ENCODE peak calls at places on chromosomes 12 and 14, in ten cellular contexts. K, Y, N, O, W, S, M, U, X and D are unnamed samples.

GRCh38 chr12:71626768-71627167 is 36.9 kb downstream of the ZFC3H1 start:
- DNase-seq in K (no peak), Y (no peak), N (no peak), O (no peak), W (peak; percentile 33), S (no peak), M (no peak), U (no peak), X (no peak), D (no peak)

GRCh38 chr14:26846388-26846787 is 248.6 kb upstream of the NOVA1 start:
- DNase-seq in K (no peak), Y (no peak), N (no peak), O (no peak), W (peak; percentile 16), S (no peak), M (no peak), U (no peak), X (no peak), D (no peak)

GRCh38 chr12:4779749-4780148 is 59.5 kb downstream of the GALNT8 start:
- DNase-seq in K (no peak), Y (no peak), N (no peak), O (no peak), W (no peak), S (no peak), M (no peak), U (no peak), X (peak; percentile 23), D (no peak)

GRCh38 chr14:95808371-95808770 is 68.3 kb upstream of the TUNAR start:
- DNase-seq in K (no peak), Y (peak; percentile 2), N (no peak), O (no peak), W (no peak), S (no peak), M (no peak), U (no peak), X (no peak), D (no peak)

GRCh38 chr12:71981149-71981548 is 42.5 kb downstream of the TPH2 start:
- DNase-seq in K (no peak), Y (no peak), N (no peak), O (no peak), W (no peak), S (peak; percentile 1), M (no peak), U (no peak), X (no peak), D (no peak)

GRCh38 chr12:124588018-124588634 is 20.7 kb upstream of the NCOR2 start:
- DNase-seq in K (no peak), Y (no peak), N (no peak), O (no peak), W (no peak), S (no peak), M (no peak), U (no peak), X (no peak), D (no peak)

GRCh38 chr12:57631566-57632368 is 1.2 kb downstream of the B4GALNT1 start:
- DNase-seq in K (no peak), Y (peak; percentile 69), N (no peak), O (no peak), W (no peak), S (no peak), M (peak; percentile 7), U (no peak), X (peak; percentile 45), D (no peak)

GRCh38 chr14:92670177-92670576 is 78.2 kb downstream of the LGMN start:
- DNase-seq in K (no peak), Y (no peak), N (no peak), O (peak; percentile 75), W (peak; percentile 56), S (peak; percentile 97), M (no peak), U (no peak), X (no peak), D (peak; percentile 63)

GRCh38 chr14:22123188-22123560 is 449.6 kb upstream of the OR4E1 start:
- DNase-seq in K (no peak), Y (no peak), N (no peak), O (no peak), W (no peak), S (no peak), M (no peak), U (no peak), X (no peak), D (no peak)

GRCh38 chr12:56601503-56601902 is 28.6 kb downstream of the BAZ2A start:
- DNase-seq in K (no peak), Y (no peak), N (no peak), O (no peak), W (no peak), S (no peak), M (peak; percentile 36), U (peak; percentile 10), X (no peak), D (peak; percentile 39)

GRCh38 chr14:94374749-94375148 is 13.7 kb downstream of the SERPINA1 start:
- DNase-seq in K (no peak), Y (no peak), N (no peak), O (no peak), W (no peak), S (no peak), M (no peak), U (no peak), X (no peak), D (no peak)

GRCh38 chr14:69859591-69859990 is 19.6 kb upstream of the SMOC1 start:
- DNase-seq in K (no peak), Y (peak; percentile 45), N (no peak), O (no peak), W (no peak), S (no peak), M (no peak), U (no peak), X (no peak), D (no peak)

GRCh38 chr14:69865701-69866365 is 13.4 kb upstream of the SMOC1 start:
- DNase-seq in K (no peak), Y (peak; percentile 13), N (no peak), O (no peak), W (no peak), S (no peak), M (no peak), U (no peak), X (no peak), D (no peak)

GRCh38 chr14:69860221-69860620 is 19.0 kb upstream of the SMOC1 start:
- DNase-seq in K (no peak), Y (peak; percentile 48), N (no peak), O (no peak), W (no peak), S (no peak), M (no peak), U (no peak), X (peak; percentile 62), D (no peak)

GRCh38 chr14:69861170-69861569 is 18.0 kb upstream of the SMOC1 start:
- DNase-seq in K (no peak), Y (no peak), N (no peak), O (no peak), W (no peak), S (no peak), M (no peak), U (no peak), X (no peak), D (no peak)

DNA sequence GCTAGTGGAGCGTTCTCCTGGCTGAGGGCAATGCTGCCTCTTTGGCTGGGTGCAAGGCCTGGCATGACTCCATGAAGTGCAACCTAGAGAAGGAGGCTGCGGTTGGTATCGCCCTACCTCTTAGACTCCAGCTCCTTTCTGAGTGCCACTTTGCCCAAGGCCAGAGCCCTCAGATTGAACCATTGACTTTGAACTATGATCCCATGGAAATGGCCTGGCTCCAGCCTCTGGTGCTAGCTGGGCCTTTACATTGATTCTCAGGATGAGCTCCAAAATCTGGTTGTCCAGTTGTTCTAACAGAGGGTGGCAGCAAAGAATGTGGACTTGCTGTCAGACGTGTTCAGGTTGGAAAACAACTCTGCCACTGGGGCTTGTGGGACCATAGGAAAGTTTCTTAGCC is 16.1 kb upstream of the SMOC1 start:
- DNase-seq in K (no peak), Y (no peak), N (no peak), O (no peak), W (no peak), S (no peak), M (no peak), U (no peak), X (no peak), D (no peak)
- TF ChIP-seq CTCF in K (no peak), Y (no peak), N (no peak), O (no peak), W (no peak), S (no peak), M (no peak), U (peak; percentile 18), X (no peak), D (no peak)

GRCh38 chr14:68973639-68974038 is 5.5 kb downstream of the ACTN1 start:
- DNase-seq in K (no peak), Y (no peak), N (no peak), O (no peak), W (no peak), S (no peak), M (no peak), U (no peak), X (no peak), D (no peak)

GRCh38 chr14:68976160-68977067 is 2.7 kb downstream of the ACTN1 start:
- DNase-seq in K (no peak), Y (no peak), N (no peak), O (no peak), W (no peak), S (peak; percentile 70), M (no peak), U (no peak), X (no peak), D (no peak)

GRCh38 chr14:68972507-68973272 is 6.4 kb downstream of the ACTN1 start:
- DNase-seq in K (no peak), Y (no peak), N (no peak), O (no peak), W (no peak), S (no peak), M (no peak), U (no peak), X (no peak), D (no peak)

GRCh38 chr14:68975667-68976066 is 3.4 kb downstream of the ACTN1 start:
- DNase-seq in K (no peak), Y (no peak), N (no peak), O (peak; percentile 41), W (peak; percentile 91), S (peak; percentile 87), M (no peak), U (peak; percentile 83), X (no peak), D (no peak)

GRCh38 chr14:68974759-68975347 is 4.2 kb downstream of the ACTN1 start:
- DNase-seq in K (no peak), Y (no peak), N (no peak), O (no peak), W (no peak), S (no peak), M (no peak), U (no peak), X (no peak), D (no peak)
- H3K4me3 ChIP-seq in K (peak overlapping the region; percentile 98), Y (no peak overlapping the region), N (no peak overlapping the region), O (no peak overlapping the region), W (peak overlapping the region; percentile 89), S (peak overlapping the region; percentile 97), M (peak overlapping the region; percentile 8), U (no peak overlapping the region), X (no peak overlapping the region), D (no peak overlapping the region)

GRCh38 chr14:103099081-103099732 is 4.7 kb downstream of the EXOC3L4 start:
- DNase-seq in K (no peak), Y (no peak), N (peak; percentile 67), O (no peak), W (no peak), S (no peak), M (no peak), U (no peak), X (no peak), D (no peak)
- TF ChIP-seq CTCF in K (no peak), Y (no peak), N (no peak), O (no peak), W (no peak), S (no peak), M (no peak), U (no peak), X (no peak), D (no peak)

GRCh38 chr14:103123634-103124500 is 606 bp downstream of the TNFAIP2 start:
- DNase-seq in K (no peak), Y (peak; percentile 82), N (peak; percentile 56), O (no peak), W (no peak), S (peak; percentile 48), M (no peak), U (no peak), X (peak; percentile 61), D (no peak)
- H3K4me3 ChIP-seq in K (peak overlapping the region; percentile 39), Y (peak overlapping the region; percentile 37), N (peak overlapping the region; percentile 57), O (peak overlapping the region; percentile 57), W (peak overlapping the region; percentile 46), S (peak overlapping the region; percentile 66), M (no peak overlapping the region), U (peak overlapping the region; percentile 39), X (peak overlapping the region; percentile 48), D (peak overlapping the region; percentile 66)